ENCODE peak calls at places on chromosomes 11 and 22, in six cellular contexts. B is heart right ventricle, V is bronchial epithelial cell, M is NCI-H1092 treated with DMSO at 0.1 percent for 48 hours, Q is prostate gland, K is PC-3. L is an unnamed sample.

GRCh38 chr11:120090411-120090810 is 47.5 kb downstream of the TRIM29 start:
- DNase-seq in B (no peak), V (no peak), M (no peak), Q (no peak), K (no peak), L (no peak)

GRCh38 chr11:118045191-118045590 is 31.7 kb upstream of the TMPRSS4 start:
- DNase-seq in B (no peak), V (peak), M (no peak), Q (no peak), K (no peak), L (no peak)

GRCh38 chr22:36405671-36406070 is 17.9 kb upstream of the MYH9 start:
- DNase-seq in B (no peak), V (peak), M (no peak), Q (no peak), K (peak), L (no peak)

GRCh38 chr11:101912823-101913284 is 2.0 kb upstream of the CEP126 start:
- DNase-seq in B (no peak), V (peak), M (no peak), Q (no peak), K (peak), L (no peak)

GRCh38 chr11:697028-697491 is 1.4 kb downstream of the TMEM80 start:
- DNase-seq in B (no peak), V (peak), M (no peak), Q (no peak), K (peak), L (no peak)

GRCh38 chr11:2567026-2567671 is 122.3 kb downstream of the KCNQ1 start:
- DNase-seq in B (peak), V (no peak), M (no peak), Q (no peak), K (no peak), L (peak)

GRCh38 chr22:17501679-17502285 is 61.5 kb upstream of the SLC25A18 start:
- DNase-seq in B (no peak), V (peak), M (peak), Q (peak), K (peak), L (no peak)

GRCh38 chr11:99098258-99098657 is 77.5 kb downstream of the CNTN5 start:
- DNase-seq in B (no peak), V (no peak), M (no peak), Q (no peak), K (no peak), L (no peak)

GRCh38 chr22:46070215-46070721 is 80.1 kb upstream of the PPARA start:
- DNase-seq in B (peak), V (peak), M (no peak), Q (no peak), K (peak), L (peak)

GRCh38 chr22:45504703-45505341 is 2.1 kb downstream of the FBLN1 start:
- DNase-seq in B (peak), V (peak), M (no peak), Q (no peak), K (no peak), L (peak)

GRCh38 chr11:22460181-22460580 is 122.0 kb downstream of the SLC17A6 start:
- DNase-seq in B (no peak), V (peak), M (no peak), Q (no peak), K (no peak), L (no peak)

GRCh38 chr11:21582791-21583190 is 610.1 kb upstream of the ANO5 start:
- DNase-seq in B (no peak), V (no peak), M (no peak), Q (no peak), K (no peak), L (no peak)

GRCh38 chr11:14500181-14500651 is 605 bp upstream of the COPB1 start:
- DNase-seq in B (peak), V (peak), M (peak), Q (peak), K (peak), L (no peak)

GRCh38 chr11:130765951-130766649 is 150.2 kb downstream of the SNX19 start:
- DNase-seq in B (no peak), V (no peak), M (no peak), Q (no peak), K (no peak), L (no peak)

GRCh38 chr11:131066551-131066950 is 150.3 kb upstream of the SNX19 start:
- DNase-seq in B (no peak), V (no peak), M (no peak), Q (no peak), K (no peak), L (no peak)

GRCh38 chr11:131684111-131685060 is 314.0 kb downstream of the NTM start:
- DNase-seq in B (no peak), V (no peak), M (no peak), Q (no peak), K (no peak), L (no peak)

GRCh38 chr22:49368221-49368975 is 459.3 kb downstream of the BRD1 start:
- DNase-seq in B (no peak), V (no peak), M (no peak), Q (no peak), K (no peak), L (peak)

L was measured in kidney.